ENCODE peak calls at places on chromosome 16, in four cellular contexts. Q is IMR-90, S is mesendoderm, Z is H1. U is an unnamed sample. For H3K27me3, the result is how much of the 10 kb centered on the place peaks cover.

GRCh38 chr16:28820016-28820415 is 2.8 kb upstream of the ATXN2L start:
- DNase-seq in Z (no peak), S (no peak), Q (no peak), U (no peak)

GRCh38 chr16:12093902-12094301 is 117.4 kb downstream of the SNX29 start:
- DNase-seq in Q (no peak), Z (no peak), S (no peak), U (no peak)

GRCh38 chr16:75837681-75838080 is 111.4 kb upstream of the CPHXL start:
- DNase-seq in S (peak), Z (no peak), Q (no peak), U (no peak)

GRCh38 chr16:58127033-58127556 is 2.1 kb downstream of the CFAP20 start:
- DNase-seq in Z (no peak), S (peak), Q (peak), U (no peak)

GRCh38 chr16:28567292-28567691 is 13.6 kb downstream of the SGF29 start:
- DNase-seq in S (no peak), Q (no peak), Z (no peak), U (no peak)

GRCh38 chr16:79707867-79708266 is 107.3 kb upstream of the MAF start:
- DNase-seq in S (no peak), Q (no peak), Z (no peak), U (no peak)

GRCh38 chr16:23141500-23141899 is 7.8 kb downstream of the USP31 start:
- DNase-seq in S (no peak), Z (no peak), Q (no peak), U (no peak)

GRCh38 chr16:85757341-85757822 is 6.5 kb upstream of the C16orf74 start:
- DNase-seq in S (no peak), Q (peak), Z (no peak), U (no peak)

GRCh38 chr16:4519274-4520058 is 19.1 kb downstream of the CDIP1 start:
- DNase-seq in Z (no peak), S (no peak), Q (no peak), U (no peak)

GRCh38 chr16:20844054-20844453 is 37.7 kb downstream of the REXO5 start:
- DNase-seq in S (no peak), Q (no peak), Z (no peak), U (no peak)

GRCh38 chr16:69131749-69132423 is 502 bp downstream of the CHTF8 start:
- DNase-seq in Q (peak), S (peak), Z (peak), U (peak)

GRCh38 chr16:86322283-86322682 is 188.0 kb upstream of the FOXF1 start:
- DNase-seq in S (no peak), Q (no peak), Z (no peak), U (no peak)

GRCh38 chr16:68364601-68364998 is 53.8 kb downstream of the PRMT7 start:
- DNase-seq in S (peak), Z (peak), Q (peak), U (peak)

GRCh38 chr16:60304078-60304477 is 1570.0 kb upstream of the GOT2 start:
- DNase-seq in Q (no peak), Z (no peak), S (no peak), U (no peak)

GRCh38 chr16:25212636-25213035 is 4.1 kb upstream of the AQP8 start:
- DNase-seq in Z (no peak), S (no peak), Q (no peak), U (no peak)

GRCh38 chr16:29696881-29697331 is 17.9 kb downstream of the QPRT start:
- DNase-seq in Z (no peak), Q (no peak), S (no peak), U (no peak)

GRCh38 chr16:46844771-46845170 is 13.8 kb upstream of the C16orf87 start:
- DNase-seq in Z (peak), Q (peak), S (no peak), U (no peak)

GRCh38 chr16:83060-83603 is 5.1 kb downstream of the MPG start:
- DNase-seq in S (no peak), Z (no peak), Q (no peak), U (no peak)

GRCh38 chr16:81632392-81633146 is 146.5 kb upstream of the PLCG2 start:
- DNase-seq in S (no peak), Z (no peak), Q (peak), U (no peak)

GRCh38 chr16:9004183-9004582 is 40.5 kb upstream of the USP7 start:
- DNase-seq in Z (no peak), Q (no peak), S (no peak), U (no peak)

GRCh38 chr16:23082161-23082788 is 67.0 kb downstream of the USP31 start:
- DNase-seq in S (no peak), Q (no peak), Z (no peak), U (no peak)

GRCh38 chr16:48365601-48366164 is 19.5 kb downstream of the SIAH1 start:
- DNase-seq in Q (peak), Z (peak), S (peak), U (peak)

GRCh38 chr16:21985524-21985923 is 15.4 kb downstream of the PDZD9 start:
- DNase-seq in S (no peak), Q (no peak), Z (no peak), U (no peak)

GRCh38 chr16:22183901-22184614 is 21.8 kb downstream of the SDR42E2 start:
- DNase-seq in Z (peak), S (peak), Q (no peak), U (peak)

GRCh38 chr16:77788196-77789084 is at the start of gene VAT1L:
- DNase-seq in Z (peak), Q (peak), S (peak), U (peak)

GRCh38 chr16:78437352-78437968 is 338.0 kb downstream of the WWOX start:
- DNase-seq in Q (peak), Z (peak), S (peak), U (no peak)

GRCh38 chr16:58331024-58331707 is 36.3 kb upstream of the PRSS54 start:
- DNase-seq in Z (peak), Q (no peak), S (peak), U (peak)

GRCh38 chr16:47734987-47735594 is 274.0 kb downstream of the PHKB start:
- DNase-seq in Q (no peak), S (peak), Z (no peak), U (no peak)

GRCh38 chr16:86353185-86353584 is 157.1 kb upstream of the FOXF1 start:
- DNase-seq in Z (no peak), Q (peak), S (no peak), U (no peak)

GRCh38 chr16:8634991-8635736 is 13.7 kb downstream of the METTL22 start:
- DNase-seq in Z (peak), S (peak), Q (peak), U (peak)

GRCh38 chr16:58862334-58863024 is 128.4 kb upstream of the GOT2 start:
- DNase-seq in S (peak), Z (no peak), Q (no peak), U (peak)

GRCh38 chr16:86202267-86202666 is 303.3 kb downstream of the IRF8 start:
- DNase-seq in Z (no peak), Q (no peak), S (no peak), U (no peak)

GRCh38 chr16:59719121-59719520 is 985.0 kb upstream of the GOT2 start:
- DNase-seq in Z (no peak), S (no peak), Q (no peak), U (no peak)

DNA sequence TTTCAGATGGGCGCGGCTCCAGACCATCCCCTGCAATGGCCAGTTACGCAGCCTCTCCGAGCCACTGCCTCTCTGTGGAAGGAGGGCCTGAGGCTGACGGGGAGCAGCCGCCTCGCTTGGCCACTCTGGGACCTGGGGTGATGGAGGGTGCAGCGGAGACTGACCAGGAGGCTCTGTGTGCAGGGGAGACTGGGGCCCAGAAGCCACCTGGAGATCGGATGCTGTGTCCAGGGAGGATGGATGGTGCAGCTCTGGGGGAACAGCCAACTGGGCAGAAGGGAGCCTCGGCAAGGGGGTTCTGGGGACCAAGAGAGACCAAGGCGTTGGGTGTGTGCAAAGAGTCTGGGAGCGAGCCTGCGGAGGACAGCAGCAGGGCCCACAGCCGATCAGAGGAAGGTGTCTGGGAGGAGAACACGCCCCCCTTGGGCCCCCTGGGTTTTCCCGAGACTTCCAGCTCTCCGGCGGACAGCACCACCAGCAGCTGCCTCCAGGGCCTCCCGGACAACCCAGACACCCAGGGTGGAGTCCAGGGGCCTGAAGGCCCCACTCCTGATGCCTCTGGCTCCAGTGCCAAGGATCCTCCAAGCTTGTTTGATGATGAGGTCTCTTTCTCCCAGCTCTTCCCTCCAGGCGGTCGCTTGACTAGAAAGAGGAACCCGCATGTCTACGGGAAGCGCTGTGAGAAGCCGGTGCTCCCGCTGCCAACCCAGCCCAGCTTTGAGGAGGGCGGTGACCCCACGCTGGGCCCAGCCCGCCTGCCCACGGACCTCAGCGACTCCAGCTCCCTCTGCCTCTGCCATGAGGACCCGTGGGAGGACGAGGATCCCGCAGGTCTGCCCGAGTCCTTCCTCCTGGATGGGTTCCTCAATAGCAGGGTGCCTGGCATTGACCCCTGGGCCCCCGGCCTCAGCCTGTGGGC is 17.4 kb upstream of the ZFPM1 start:
- DNase-seq in S (no peak), Q (no peak), Z (no peak), U (no peak)
- H4K5ac ChIP-seq in S (no peak), Q (no peak), Z (no peak), U (no peak)

DNA sequence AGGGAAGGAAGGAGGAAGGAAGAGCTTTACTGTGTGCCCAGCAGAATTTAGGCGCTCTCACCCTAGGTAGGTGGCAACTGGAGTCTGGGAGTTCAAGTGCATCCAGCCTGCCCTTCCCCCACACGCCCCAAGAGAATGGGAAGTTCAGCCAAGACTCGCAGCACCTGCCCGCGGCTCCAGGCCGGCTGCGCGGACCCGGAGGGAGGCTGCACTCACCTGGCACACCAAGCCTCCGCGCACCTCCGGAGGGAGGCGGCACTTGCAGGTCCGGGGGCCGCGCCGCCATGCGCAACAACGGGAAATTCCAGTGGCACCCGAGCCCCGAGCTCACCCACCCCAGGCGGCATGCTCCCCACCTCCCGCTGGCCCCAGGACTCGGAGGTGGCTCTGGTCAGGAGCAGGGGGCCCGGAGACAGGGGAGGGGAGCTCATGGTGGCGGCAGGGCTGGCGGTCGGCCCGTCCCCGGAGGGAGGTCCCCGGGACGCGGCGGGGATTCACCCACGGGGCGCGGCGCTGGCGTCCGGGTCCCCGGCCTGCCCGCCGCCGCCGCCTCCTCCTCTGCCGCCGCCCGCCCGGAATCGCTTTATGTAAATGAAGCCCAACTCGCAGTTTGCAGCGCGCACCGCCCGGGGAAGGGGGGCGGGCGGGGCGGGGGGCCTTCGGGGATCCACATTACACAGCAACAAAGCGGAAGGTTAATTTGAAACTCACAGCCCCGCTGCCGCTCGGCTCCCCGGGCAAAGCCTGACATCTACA is at the start of gene ZFHX3:
- DNase-seq in S (peak), Q (peak), Z (peak), U (peak)
- H3K23ac ChIP-seq in S (no peak), Q (peak), Z (no peak), U (no peak)

GRCh38 chr16:56639045-56639444 is 579 bp downstream of the MT1A start:
- DNase-seq in S (no peak), Z (no peak), Q (no peak), U (no peak)
- H3K27me3 ChIP-seq in S (half or more), Z (half or more), Q (half or more), U (half or more)

DNA sequence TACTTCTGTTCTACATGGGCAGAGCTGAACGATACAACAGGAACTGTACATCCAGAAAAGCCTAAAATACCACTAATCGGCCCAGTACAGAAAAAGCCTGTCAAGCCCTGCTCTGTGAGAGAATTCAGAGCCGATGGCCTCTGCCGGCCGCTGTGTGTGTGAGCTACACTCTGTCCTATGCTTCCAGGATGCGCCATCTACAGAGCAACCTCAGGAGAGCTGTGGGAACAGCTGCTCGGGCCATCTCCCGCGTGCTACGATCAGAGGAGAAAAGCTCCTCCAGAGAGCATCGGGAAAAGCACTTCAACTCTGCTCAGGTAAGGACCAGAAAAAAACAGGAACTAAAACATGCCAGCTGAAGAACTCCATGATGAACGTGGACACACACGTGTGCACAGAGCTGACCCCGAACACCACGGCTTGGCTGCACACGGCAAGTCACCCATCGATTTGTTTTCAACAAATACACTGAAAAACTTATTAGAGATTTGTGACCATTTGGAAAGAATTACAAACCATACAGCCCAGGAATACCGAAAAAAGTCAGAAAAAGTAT is 115.9 kb downstream of the ANKRD11 start:
- DNase-seq in S (peak), Q (peak), Z (no peak), U (peak)
- H4K5ac ChIP-seq in S (no peak), Q (no peak), Z (no peak), U (no peak)

GRCh38 chr16:67283039-67283825 is 3.9 kb downstream of the PLEKHG4 start:
- DNase-seq in S (peak), Q (peak), Z (no peak), U (no peak)

GRCh38 chr16:67280090-67281015 is 1.0 kb downstream of the PLEKHG4 start:
- DNase-seq in Z (no peak), S (peak), Q (no peak), U (no peak)

GRCh38 chr16:67283826-67284555 is 4.7 kb downstream of the PLEKHG4 start:
- DNase-seq in Z (no peak), Q (no peak), S (no peak), U (no peak)

GRCh38 chr16:67281536-67282446 is 2.5 kb downstream of the PLEKHG4 start:
- DNase-seq in Z (no peak), S (no peak), Q (no peak), U (no peak)

DNA sequence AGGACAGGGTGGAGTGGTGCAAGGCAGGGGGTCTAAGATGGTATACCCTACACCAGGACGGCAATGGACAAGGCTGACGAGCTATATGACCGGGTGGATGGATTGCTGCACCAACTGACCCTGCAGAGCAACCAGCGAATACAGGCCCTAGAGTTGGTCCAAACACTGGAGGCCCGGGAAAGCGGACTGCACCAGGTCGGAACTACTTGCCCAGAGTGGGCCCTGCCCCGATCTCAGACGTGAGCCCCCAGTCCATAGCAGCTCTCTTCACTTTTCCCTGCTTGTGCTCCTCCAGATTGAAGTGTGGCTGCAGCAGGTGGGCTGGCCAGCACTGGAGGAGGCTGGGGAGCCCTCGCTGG is 3.1 kb downstream of the PLEKHG4 start:
- DNase-seq in S (no peak), Z (no peak), Q (no peak), U (no peak)
- H3K23ac ChIP-seq in S (no peak), Z (no peak), Q (no peak), U (no peak)

DNA sequence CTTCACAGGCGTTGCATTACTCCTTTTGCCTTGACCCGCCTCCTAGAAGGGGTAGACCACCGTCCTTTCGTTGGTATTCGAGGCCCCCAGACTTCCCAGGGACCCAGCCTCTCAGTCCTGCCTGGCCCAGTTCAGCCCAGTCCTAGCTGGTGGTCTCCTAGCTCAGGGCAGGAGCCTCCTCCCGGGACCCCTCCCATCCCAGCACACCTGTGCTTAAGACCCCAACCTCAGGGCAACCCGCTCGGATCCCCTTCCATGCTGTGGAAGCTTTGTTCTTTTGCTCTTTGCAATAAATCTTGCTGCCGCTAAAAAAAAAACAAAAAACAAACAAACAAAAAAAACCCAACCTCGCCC is 842 bp downstream of the PYDC1 start:
- DNase-seq in S (no peak), Q (no peak), Z (no peak), U (no peak)
- H3K27me3 ChIP-seq in S (under half), Q (half or more), Z (under half), U (under half)

DNA sequence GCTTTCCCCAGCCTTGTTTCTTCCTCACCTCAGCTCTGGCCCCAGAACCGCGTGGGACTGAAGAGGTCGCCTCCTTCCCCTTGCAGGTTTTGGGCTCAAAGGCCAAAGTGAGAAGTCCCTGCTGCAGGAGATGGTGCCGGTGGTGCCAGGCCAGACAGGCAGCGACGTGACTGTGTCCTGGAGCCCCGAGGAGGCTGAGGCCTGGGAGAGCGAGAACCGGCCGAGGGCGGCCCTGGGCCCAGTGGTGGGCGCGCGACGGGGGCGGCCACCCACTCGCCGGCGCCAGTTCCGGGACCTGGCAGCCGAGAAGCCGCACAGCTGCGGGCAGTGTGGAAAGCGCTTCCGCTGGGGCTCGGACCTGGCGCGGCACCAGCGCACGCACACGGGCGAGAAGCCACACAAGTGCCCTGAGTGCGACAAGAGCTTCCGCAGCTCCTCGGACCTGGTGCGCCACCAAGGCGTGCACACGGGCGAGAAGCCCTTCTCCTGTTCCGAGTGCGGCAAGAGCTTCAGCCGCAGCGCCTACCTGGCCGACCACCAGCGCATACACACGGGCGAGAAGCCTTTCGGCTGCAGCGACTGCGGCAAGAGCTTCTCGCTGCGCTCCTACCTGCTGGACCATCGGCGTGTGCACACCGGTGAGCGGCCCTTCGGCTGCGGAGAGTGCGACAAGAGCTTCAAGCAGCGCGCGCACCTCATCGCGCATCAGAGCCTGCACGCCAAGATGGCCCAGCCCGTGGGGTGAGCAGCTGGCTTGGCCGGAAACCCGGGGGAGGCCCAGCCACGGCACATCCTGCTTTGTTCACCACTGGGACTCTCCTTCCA is 6.0 kb downstream of the ZNF213 start:
- DNase-seq in Z (no peak), S (no peak), Q (no peak), U (peak)
- H4K5ac ChIP-seq in Z (no peak), S (no peak), Q (no peak), U (no peak)